ENCODE peak calls at places on chromosomes 2 and 18, in eight cellular contexts. R is germinal center; U is NCI-H1105; G is transverse colon; K is COR-L47; F is mucosa of gallbladder; M is activated CD4-positive, alpha-beta T cell treated with anti-CD3 and anti-CD28 coated beads for 36 hours; H is AG10803. V is an unnamed sample.

GRCh38 chr2:149166958-149167810 is 128.7 kb downstream of the LYPD6B start:
- DNase-seq in M (peak), H (peak), F (no peak), K (no peak), G (no peak), U (no peak), R (no peak), V (peak)

GRCh38 chr18:36942264-36942663 is 113.3 kb downstream of the KIAA1328 start:
- DNase-seq in K (peak), U (no peak), F (no peak), G (no peak), H (peak), R (peak), M (peak), V (no peak)

GRCh38 chr2:218711550-218711929 is 905 bp downstream of the TTLL4 start:
- DNase-seq in R (peak), M (no peak), U (no peak), F (no peak), G (no peak), K (no peak), H (peak), V (no peak)

GRCh38 chr2:111898703-111899514 is 502 bp downstream of the MERTK start:
- DNase-seq in M (peak), G (no peak), K (no peak), H (no peak), U (no peak), F (no peak), R (peak), V (peak)

GRCh38 chr18:25896178-25896780 is 194.1 kb downstream of the SS18 start:
- DNase-seq in H (peak), K (peak), U (peak), M (peak), R (peak), F (no peak), G (peak), V (peak)

GRCh38 chr18:40413160-40413559 is 1541.9 kb upstream of the PIK3C3 start:
- DNase-seq in M (no peak), G (peak), H (peak), F (no peak), U (peak), R (no peak), K (peak), V (no peak)

GRCh38 chr18:27057459-27058302 is 127.4 kb downstream of the CHST9 start:
- DNase-seq in R (no peak), K (peak), H (no peak), G (no peak), U (no peak), M (no peak), F (no peak), V (no peak)

GRCh38 chr2:37378411-37378810 is 34.0 kb downstream of the QPCT start:
- DNase-seq in G (no peak), K (no peak), F (no peak), U (no peak), M (no peak), H (peak), R (no peak), V (no peak)

GRCh38 chr18:58466636-58467205 is 162.2 kb downstream of the ALPK2 start:
- DNase-seq in G (peak), U (peak), F (peak), M (no peak), R (no peak), K (peak), H (no peak), V (no peak)

GRCh38 chr2:165793779-165794519 is at the start of gene GALNT3:
- DNase-seq in G (peak), F (peak), H (no peak), M (peak), K (peak), U (peak), R (peak), V (peak)

GRCh38 chr2:126894585-126895182 is 4.0 kb upstream of the TEX51 start:
- DNase-seq in G (no peak), M (no peak), R (no peak), H (no peak), K (no peak), F (no peak), U (no peak), V (no peak)

GRCh38 chr2:12180046-12180445 is 433.6 kb downstream of the LPIN1 start:
- DNase-seq in H (peak), G (no peak), U (no peak), K (no peak), R (no peak), F (no peak), M (no peak), V (no peak)

GRCh38 chr2:88919087-88919738 is 227.7 kb downstream of the RPIA start:
- DNase-seq in M (peak), K (no peak), H (peak), G (no peak), R (no peak), F (no peak), U (no peak), V (peak)

GRCh38 chr2:110099036-110099420 is 16.6 kb downstream of the MALL start:
- DNase-seq in M (no peak), U (no peak), F (no peak), R (no peak), K (no peak), H (peak), G (no peak), V (no peak)

GRCh38 chr2:241836257-241836656 is 22.4 kb downstream of the PDCD1 start:
- DNase-seq in U (no peak), H (no peak), M (no peak), G (no peak), K (no peak), R (no peak), F (no peak), V (no peak)

GRCh38 chr2:187477041-187477440 is 29.0 kb upstream of the CALCRL start:
- DNase-seq in U (no peak), K (no peak), R (no peak), G (no peak), M (no peak), F (no peak), H (no peak), V (no peak)

GRCh38 chr2:170276926-170277571 is 99.1 kb downstream of the MYO3B start:
- DNase-seq in G (no peak), F (no peak), K (peak), R (no peak), H (no peak), M (no peak), U (peak), V (no peak)

GRCh38 chr18:70453058-70453775 is 164.4 kb downstream of the SOCS6 start:
- DNase-seq in R (no peak), G (no peak), F (no peak), U (no peak), H (peak), M (no peak), K (no peak), V (no peak)

GRCh38 chr2:227828385-227828990 is 14.8 kb downstream of the CCL20 start:
- DNase-seq in M (no peak), H (no peak), U (no peak), F (no peak), R (no peak), K (no peak), G (no peak), V (no peak)

GRCh38 chr2:236177967-236178909 is 10.1 kb upstream of the GBX2 start:
- DNase-seq in M (peak), K (no peak), F (peak), G (peak), H (peak), R (peak), U (peak), V (peak)

GRCh38 chr2:183812091-183812490 is 687.8 kb downstream of the NUP35 start:
- DNase-seq in U (no peak), K (no peak), H (no peak), R (no peak), F (no peak), G (no peak), M (no peak), V (no peak)

V was measured in activated CD8-positive, alpha-beta T cell treated with anti-CD3 and anti-CD28 coated beads for 36 hours.